ENCODE peak calls at places on chromosomes 3 and 15, in four cellular contexts. N is PC-3, X is fibroblast of lung, W is A673. H is an unnamed sample.

GRCh38 chr3:107825556-107825955 is 265.3 kb downstream of the CD47 start:
- DNase-seq in N (no peak), X (no peak), W (no peak), H (no peak)

GRCh38 chr3:138332472-138333073 is 2.9 kb upstream of the NME9 start:
- DNase-seq in N (peak; percentile 51), X (peak; percentile 36), W (peak; percentile 44), H (no peak)

GRCh38 chr3:138694287-138695007 is 85.9 kb downstream of the FAIM start:
- DNase-seq in N (peak; percentile 76), X (peak; percentile 99), W (no peak), H (peak; percentile 9)

GRCh38 chr15:70050447-70050846 is 47.3 kb downstream of the TLE3 start:
- DNase-seq in N (no peak), X (no peak), W (no peak), H (no peak)

GRCh38 chr3:42061711-42062408 is 29.3 kb upstream of the TRAK1 start:
- DNase-seq in N (peak; percentile 98), X (peak; percentile 94), W (peak; percentile 82), H (peak; percentile 89)

GRCh38 chr3:158642005-158642404 is 2.3 kb upstream of the GFM1 start:
- DNase-seq in N (no peak), X (no peak), W (no peak), H (no peak)

GRCh38 chr15:67823371-67824156 is 1.7 kb upstream of the SKOR1 start:
- DNase-seq in N (no peak), X (no peak), W (no peak), H (no peak)

GRCh38 chr15:28178727-28179126 is 79.6 kb upstream of the OCA2 start:
- DNase-seq in N (no peak), X (no peak), W (no peak), H (no peak)

GRCh38 chr15:81118361-81118760 is 15.7 kb upstream of the CFAP161 start:
- DNase-seq in N (no peak), X (no peak), W (no peak), H (no peak)

GRCh38 chr15:23370578-23370977 is 16.0 kb downstream of the GOLGA8S start:
- DNase-seq in N (no peak), X (no peak), W (no peak), H (no peak)

GRCh38 chr3:187318819-187319616 is 27.5 kb upstream of the MASP1 start:
- DNase-seq in N (peak; percentile 67), X (peak; percentile 54), W (peak; percentile 82), H (peak; percentile 7)

GRCh38 chr3:112858410-112859069 is 11.9 kb upstream of the CD200R1L start:
- DNase-seq in N (no peak), X (peak; percentile 71), W (no peak), H (no peak)

GRCh38 chr3:69675773-69676660 is 63.2 kb upstream of the MITF start:
- DNase-seq in N (no peak), X (no peak), W (no peak), H (no peak)

GRCh38 chr3:128726691-128727031 is 678 bp downstream of the RAB7A start:
- DNase-seq in N (peak; percentile 59), X (peak; percentile 75), W (peak; percentile 38), H (peak; percentile 63)

GRCh38 chr3:156509209-156510174 is 45.4 kb downstream of the SSR3 start:
- DNase-seq in N (peak; percentile 86), X (peak; percentile 54), W (peak; percentile 77), H (no peak)

GRCh38 chr15:69446947-69447346 is 5.7 kb upstream of the RPLP1 start:
- DNase-seq in N (no peak), X (no peak), W (no peak), H (no peak)

GRCh38 chr3:134751831-134752230 is 43.2 kb upstream of the EPHB1 start:
- DNase-seq in N (no peak), X (no peak), W (no peak), H (no peak)

GRCh38 chr3:53834429-53835095 is 11.7 kb downstream of the CHDH start:
- DNase-seq in N (no peak), X (no peak), W (no peak), H (no peak)

GRCh38 chr15:55151621-55152020 is 45.1 kb downstream of the RSL24D1 start:
- DNase-seq in N (no peak), X (no peak), W (no peak), H (no peak)

GRCh38 chr15:62940755-62941361 is 101.7 kb upstream of the TPM1 start:
- DNase-seq in N (peak; percentile 78), X (peak; percentile 98), W (no peak), H (peak; percentile 72)

GRCh38 chr3:19531426-19531825 is 383.1 kb downstream of the KCNH8 start:
- DNase-seq in N (no peak), X (no peak), W (no peak), H (no peak)

GRCh38 chr3:185661772-185662171 is 75.7 kb downstream of the SENP2 start:
- DNase-seq in N (no peak), X (no peak), W (no peak), H (no peak)

GRCh38 chr3:197791120-197792018 is at the start of gene LRCH3:
- DNase-seq in N (peak; percentile 68), X (peak; percentile 68), W (peak; percentile 87), H (no peak)

GRCh38 chr3:167978071-167978470 is 117.7 kb downstream of the GOLIM4 start:
- DNase-seq in N (peak; percentile 61), X (peak; percentile 21), W (no peak), H (no peak)

GRCh38 chr3:33882296-33882695 is 83.9 kb downstream of the PDCD6IP start:
- DNase-seq in N (no peak), X (no peak), W (no peak), H (no peak)

GRCh38 chr3:88509582-88509981 is 359.8 kb downstream of the C3orf38 start:
- DNase-seq in N (no peak), X (no peak), W (no peak), H (no peak)

GRCh38 chr15:88644741-88645140 is 5.9 kb downstream of the ISG20 start:
- DNase-seq in N (no peak), X (no peak), W (no peak), H (no peak)

GRCh38 chr15:74461847-74462511 is 1.0 kb upstream of the UBL7 start:
- DNase-seq in N (peak; percentile 27), X (no peak), W (peak; percentile 27), H (no peak)

GRCh38 chr3:10505050-10505790 is at the start of gene ATP2B2:
- DNase-seq in N (no peak), X (peak; percentile 9), W (peak; percentile 27), H (no peak)
- TF ChIP-seq EZH2 in N (peak; percentile 86), X (no peak), W (no peak), H (peak; percentile 59)

GRCh38 chr3:160665784-160666526 is 11.0 kb upstream of the ARL14 start:
- DNase-seq in N (peak; percentile 90), X (peak; percentile 96), W (no peak), H (no peak)
- H3K4me3 ChIP-seq in N (no peak overlapping the region), X (no peak overlapping the region), W (no peak overlapping the region), H (no peak overlapping the region)

DNA sequence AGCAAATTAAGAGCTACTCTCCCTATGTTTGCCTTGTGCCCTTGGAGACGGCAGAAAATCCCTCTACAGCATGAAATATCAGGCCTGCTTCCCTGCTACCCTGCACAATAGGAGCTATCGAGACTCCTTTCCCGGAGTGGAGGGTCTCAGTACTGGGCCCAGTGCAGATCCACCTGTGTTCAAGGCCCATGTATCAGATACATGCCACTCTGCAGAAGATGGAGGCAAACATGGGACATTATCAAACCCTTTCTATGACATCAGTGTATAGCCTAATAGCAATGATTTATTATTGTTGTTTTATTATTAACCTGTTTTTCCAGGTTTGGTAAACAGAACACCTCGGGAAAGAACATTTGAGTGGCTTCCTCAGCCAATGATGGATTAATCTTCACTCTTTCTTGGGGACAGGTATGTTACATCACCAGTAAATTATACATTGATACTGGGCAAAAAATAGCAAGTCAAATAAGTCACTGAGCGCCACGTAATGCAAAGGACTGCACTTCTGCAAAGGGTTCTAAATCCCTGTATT is 52.9 kb downstream of the HEG1 start:
- DNase-seq in N (no peak), X (no peak), W (no peak), H (no peak)
- H3K4me1 ChIP-seq in N (peaks cover 14% of the 10 kb centered on the region), X (peaks cover 22% of the 10 kb centered on the region), W (peaks cover 5% of the 10 kb centered on the region), H (no peaks in the 10 kb centered on the region)

DNA sequence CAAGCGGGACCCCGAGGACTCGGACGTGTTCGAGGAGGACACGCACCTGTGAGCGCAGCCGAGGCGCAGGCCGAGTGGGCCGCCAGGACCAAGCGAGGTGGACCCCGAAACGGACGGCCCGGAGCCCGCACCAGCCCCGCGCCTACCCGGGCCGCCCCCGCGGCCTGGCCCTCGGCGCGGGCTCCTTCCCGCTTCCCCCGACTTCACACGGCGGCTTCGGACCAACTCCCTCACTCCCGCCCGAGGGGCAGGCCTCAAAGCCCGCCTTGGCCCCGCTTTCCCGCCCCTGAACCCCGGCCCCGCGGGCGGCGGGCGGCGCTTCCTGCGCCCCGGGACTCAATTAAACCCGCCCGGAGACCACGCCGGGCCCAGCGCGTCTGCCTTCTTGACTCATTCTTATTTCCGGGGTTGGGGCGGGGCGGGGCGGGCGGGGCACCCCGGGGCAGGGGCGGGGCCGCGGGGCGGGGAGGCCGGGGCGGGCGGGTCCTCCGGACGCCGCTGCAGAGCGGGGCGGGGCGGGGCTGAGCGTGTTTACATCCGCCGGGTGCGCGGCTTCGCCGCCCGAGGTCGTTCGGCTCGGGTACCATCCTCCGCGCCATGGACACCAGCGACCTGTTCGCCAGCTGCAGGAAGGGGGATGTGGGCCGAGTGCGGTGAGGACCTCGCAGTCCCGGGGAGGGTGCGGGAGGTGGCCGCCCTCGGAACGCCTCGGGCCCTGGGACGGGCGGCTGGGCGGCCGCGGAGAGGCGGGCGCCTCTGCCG is at the start of gene ABTB1:
- DNase-seq in N (peak; percentile 65), X (peak; percentile 65), W (peak; percentile 85), H (no peak)
- TF ChIP-seq EZH2 in N (no peak), X (no peak), W (no peak), H (no peak)

DNA sequence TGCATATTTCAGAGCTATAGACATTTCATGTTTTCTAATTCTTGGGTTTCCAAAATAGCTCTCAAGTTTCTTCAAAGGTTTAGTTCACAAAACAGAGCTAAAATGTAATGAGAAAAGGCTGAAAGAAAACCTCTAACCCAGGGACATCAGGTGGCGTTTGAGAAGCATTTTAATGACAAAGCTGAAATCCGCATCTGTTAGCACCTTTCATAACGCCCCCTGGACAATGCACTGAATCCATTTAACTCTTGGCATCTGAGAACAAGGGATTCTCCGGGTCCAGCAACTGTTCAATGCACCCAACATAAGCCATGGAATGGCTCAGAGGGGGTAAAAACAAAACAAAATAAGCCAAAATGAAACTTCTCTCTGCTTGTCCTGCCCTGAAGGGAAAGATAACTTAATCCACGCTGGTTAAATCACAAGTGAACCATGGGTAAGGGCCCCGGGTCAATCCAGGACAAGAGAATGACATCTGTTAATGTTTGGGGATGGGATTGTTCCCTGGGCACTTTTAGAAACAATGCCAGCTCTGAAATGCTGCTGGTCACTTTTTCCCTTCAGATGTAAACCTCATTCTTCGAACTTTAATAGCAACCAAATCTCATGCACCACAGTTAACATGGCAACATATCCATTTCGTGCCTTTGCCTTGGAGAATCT is 466.2 kb upstream of the ADAMTS9 start:
- DNase-seq in N (no peak), X (no peak), W (no peak), H (no peak)
- H3K4me3 ChIP-seq in N (no peak overlapping the region), X (no peak overlapping the region), W (no peak overlapping the region), H (no peak overlapping the region)

H was measured in keratinocyte.